ENCODE peak calls at places on chromosome 6, in six cellular contexts. A is lung, T is heart left ventricle, L is HepG2, R is HCT116, P is thoracic aorta. X is an unnamed sample. For H3K36me3, the result is how much of the 10 kb centered on the place peaks cover.

GRCh38 chr6:88006559-88006958 is 41.1 kb upstream of the SPACA1 start:
- DNase-seq in L (no peak), R (no peak), P (no peak), T (no peak), A (no peak), X (no peak)

GRCh38 chr6:124795879-124796838 is 166.1 kb upstream of the RNF217 start:
- DNase-seq in P (no peak), L (no peak), T (peak), R (no peak), A (no peak), X (no peak)

GRCh38 chr6:143074101-143074500 is 13.4 kb downstream of the AIG1 start:
- DNase-seq in T (no peak), R (no peak), A (no peak), L (no peak), P (no peak), X (no peak)

GRCh38 chr6:158086054-158086705 is 81.9 kb downstream of the SERAC1 start:
- DNase-seq in P (no peak), T (no peak), R (no peak), L (no peak), A (no peak), X (peak)

GRCh38 chr6:45619211-45619760 is 241.6 kb upstream of the SUPT3H start:
- DNase-seq in P (no peak), R (no peak), L (no peak), T (no peak), A (no peak), X (no peak)

GRCh38 chr6:142300758-142301251 is 1.0 kb upstream of the ADGRG6 start:
- DNase-seq in T (no peak), P (no peak), A (peak), L (peak), R (peak), X (no peak)

GRCh38 chr6:28225056-28225834 is at the start of gene ZSCAN9:
- DNase-seq in R (peak), A (peak), T (peak), L (peak), P (peak), X (peak)

GRCh38 chr6:167130008-167130677 is 7.2 kb downstream of the CCR6 start:
- DNase-seq in P (no peak), R (no peak), A (no peak), T (no peak), L (no peak), X (no peak)

GRCh38 chr6:20715135-20715806 is 181.0 kb downstream of the CDKAL1 start:
- DNase-seq in P (no peak), T (no peak), L (no peak), R (no peak), A (no peak), X (no peak)

GRCh38 chr6:28884423-28885148 is 39.2 kb downstream of the TRIM27 start:
- DNase-seq in R (no peak), P (no peak), L (peak), T (no peak), A (no peak), X (no peak)

GRCh38 chr6:7991536-7991935 is 72.7 kb downstream of the BLOC1S5 start:
- DNase-seq in A (no peak), T (no peak), P (no peak), R (no peak), L (no peak), X (no peak)

GRCh38 chr6:72559067-72559466 is 62.8 kb upstream of the KCNQ5 start:
- DNase-seq in L (no peak), T (no peak), P (no peak), A (no peak), R (no peak), X (no peak)

GRCh38 chr6:114049367-114049966 is 78.5 kb upstream of the HDAC2 start:
- DNase-seq in L (peak), P (no peak), R (peak), A (no peak), T (no peak), X (no peak)

GRCh38 chr6:13604546-13605416 is 10.4 kb upstream of the NOL7 start:
- DNase-seq in R (no peak), L (peak), T (no peak), A (no peak), P (no peak), X (no peak)

GRCh38 chr6:121533321-121533841 is 97.9 kb downstream of the GJA1 start:
- DNase-seq in P (no peak), A (no peak), R (no peak), L (no peak), T (no peak), X (no peak)

GRCh38 chr6:36119927-36120477 is 10.3 kb upstream of the MAPK13 start:
- DNase-seq in R (no peak), T (no peak), P (no peak), L (no peak), A (no peak), X (no peak)

GRCh38 chr6:125640441-125641150 is 108.8 kb upstream of the HEY2 start:
- DNase-seq in A (no peak), R (no peak), L (no peak), T (no peak), P (no peak), X (no peak)

GRCh38 chr6:46014511-46015118 is 1.0 kb downstream of the CLIC5 start:
- DNase-seq in T (peak), R (no peak), P (no peak), L (no peak), A (no peak), X (no peak)

GRCh38 chr6:48826884-48827701 is 636.0 kb downstream of the MMUT start:
- DNase-seq in R (peak), P (peak), A (no peak), T (no peak), L (no peak), X (peak)

GRCh38 chr6:37137881-37138568 is 31.9 kb upstream of the PIM1 start:
- DNase-seq in R (no peak), L (peak), T (no peak), A (no peak), P (no peak), X (no peak)

GRCh38 chr6:129317931-129318820 is 391.8 kb downstream of the ARHGAP18 start:
- DNase-seq in P (no peak), A (no peak), T (no peak), L (no peak), R (no peak), X (no peak)

GRCh38 chr6:4403828-4404227 is 268.5 kb upstream of the ECI2 start:
- DNase-seq in L (no peak), T (no peak), R (no peak), A (no peak), P (no peak), X (no peak)

GRCh38 chr6:137309078-137309762 is 90.0 kb upstream of the IFNGR1 start:
- DNase-seq in P (no peak), R (peak), L (peak), T (peak), A (peak), X (no peak)

GRCh38 chr6:156279306-156279969 is 497.7 kb upstream of the ARID1B start:
- DNase-seq in T (no peak), R (no peak), L (no peak), A (no peak), P (no peak), X (peak)

GRCh38 chr6:29763491-29764289 is 40.5 kb downstream of the HLA-F start:
- DNase-seq in R (no peak), A (peak), P (no peak), L (no peak), T (no peak), X (peak)

GRCh38 chr6:23851551-23851950 is 274.5 kb upstream of the NRSN1 start:
- DNase-seq in T (no peak), A (no peak), P (no peak), R (no peak), L (no peak), X (no peak)
- TF ChIP-seq CTCF in T (no peak), A (no peak), P (no peak), R (no peak), L (no peak), X (no peak)

GRCh38 chr6:90035047-90035678 is 140.9 kb downstream of the GJA10 start:
- DNase-seq in L (no peak), R (no peak), T (no peak), P (no peak), A (no peak), X (no peak)

GRCh38 chr6:90038951-90039653 is 144.8 kb downstream of the GJA10 start:
- DNase-seq in R (no peak), A (no peak), P (no peak), L (no peak), T (no peak), X (no peak)

GRCh38 chr6:90040931-90041330 is 146.7 kb downstream of the GJA10 start:
- DNase-seq in L (no peak), P (no peak), A (no peak), T (no peak), R (no peak), X (no peak)

GRCh38 chr6:90044182-90044832 is 150.0 kb downstream of the GJA10 start:
- DNase-seq in L (no peak), R (no peak), T (no peak), A (no peak), P (no peak), X (no peak)

DNA sequence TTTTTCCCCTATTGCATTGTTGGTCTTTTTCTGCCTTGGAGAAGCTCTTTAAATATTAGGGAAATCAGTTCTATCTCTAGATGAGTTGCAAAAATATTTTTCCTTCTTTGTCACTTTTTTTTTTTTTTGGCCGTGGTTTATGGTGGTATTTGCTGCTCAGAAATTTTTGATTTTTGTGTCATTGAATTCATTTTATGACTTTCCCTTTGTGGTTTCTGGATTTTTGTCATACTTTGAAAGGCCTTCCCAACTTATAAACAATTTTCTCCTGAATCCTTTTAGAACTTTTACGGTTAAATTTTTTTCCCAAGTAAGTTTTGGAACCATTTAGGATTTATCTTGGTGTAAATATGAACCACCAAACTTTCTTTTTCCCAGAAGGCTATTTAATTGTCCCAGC is 145.6 kb downstream of the GJA10 start:
- DNase-seq in A (no peak), R (no peak), P (no peak), T (no peak), L (no peak), X (peak)
- H3K4me3 ChIP-seq in A (no peak), R (no peak), P (no peak), T (no peak), L (no peak), X (no peak)

GRCh38 chr6:18215436-18215835 is 48.9 kb downstream of the DEK start:
- DNase-seq in P (no peak), L (no peak), R (no peak), A (no peak), T (no peak), X (no peak)
- H3K36me3 ChIP-seq in P (under half), L (under half), R (under half), A (under half), T (half or more), X (under half)

DNA sequence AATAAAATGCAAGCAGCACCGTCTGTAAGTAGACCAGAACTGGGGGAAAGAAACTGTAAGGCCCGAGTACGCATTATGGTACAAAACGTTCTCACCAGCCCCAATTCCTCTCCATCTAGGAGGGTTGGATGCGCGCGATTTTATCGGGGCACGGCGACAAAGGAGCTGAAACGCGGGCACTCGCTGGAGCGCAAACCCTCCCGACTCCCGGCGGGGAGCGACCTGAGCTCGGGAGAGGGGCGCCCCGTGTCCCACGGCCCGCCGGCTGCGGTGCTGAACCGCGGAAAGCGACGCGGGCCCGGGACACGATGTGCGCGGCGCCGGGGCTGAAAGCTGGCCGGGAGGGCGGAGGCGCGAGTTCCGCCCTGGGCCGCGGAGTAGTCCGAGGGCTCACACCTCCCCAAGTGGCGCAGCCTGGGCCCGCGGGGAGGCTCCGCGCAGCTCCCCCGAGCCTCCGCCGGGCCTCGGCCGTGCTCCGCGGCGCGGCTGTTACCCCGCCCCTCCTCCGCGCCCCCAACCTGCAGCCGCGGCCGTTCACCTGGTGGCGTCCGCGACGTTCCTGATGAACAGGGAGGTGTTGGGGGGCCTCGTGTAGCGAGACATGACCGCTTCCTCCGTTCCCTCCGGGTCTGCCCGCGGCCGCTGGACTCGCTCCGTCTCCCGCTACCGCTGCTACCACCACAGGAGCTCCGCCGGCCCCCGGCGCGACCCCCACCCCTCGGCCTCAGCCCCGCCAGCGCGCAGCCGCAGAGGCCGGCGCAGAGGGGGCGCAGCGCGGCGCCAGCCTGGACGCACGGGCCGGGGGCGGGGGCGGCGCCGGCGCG is at the start of gene SRSF12:
- DNase-seq in P (no peak), R (no peak), L (no peak), T (peak), A (peak), X (no peak)
- TF ChIP-seq CTCF in P (no peak), R (no peak), L (peak), T (no peak), A (no peak), X (no peak)

GRCh38 chr6:138572200-138572875 is 73.0 kb upstream of the NHSL1 start:
- DNase-seq in R (no peak), P (no peak), A (peak), T (peak), L (peak), X (peak)
- H3K4me3 ChIP-seq in R (no peak), P (peak), A (peak), T (peak), L (peak), X (peak)

GRCh38 chr6:41914343-41914742 is 6.6 kb downstream of the MED20 start:
- DNase-seq in P (no peak), R (no peak), A (no peak), L (no peak), T (no peak), X (no peak)

GRCh38 chr6:41914869-41915268 is 6.1 kb downstream of the MED20 start:
- DNase-seq in L (no peak), T (no peak), A (no peak), P (no peak), R (no peak), X (no peak)

DNA sequence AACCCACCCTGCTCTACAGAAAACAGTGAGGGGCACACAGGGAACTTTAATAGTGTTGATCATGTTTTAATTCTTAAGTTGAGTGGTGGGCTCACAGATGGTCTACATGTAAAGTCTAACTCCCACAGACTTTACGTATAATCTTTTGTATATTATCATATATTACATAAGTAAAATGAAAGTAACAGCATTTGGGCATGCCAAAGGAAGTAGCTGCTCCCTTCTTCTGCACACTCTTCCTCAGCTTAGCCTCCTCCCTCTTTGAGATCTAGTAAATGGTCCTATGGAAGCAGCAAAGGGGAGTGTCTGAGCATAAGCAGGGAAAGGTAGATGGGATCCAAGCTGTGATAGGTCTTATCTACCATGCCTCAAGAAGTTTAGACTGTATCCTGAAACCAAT is 11.2 kb downstream of the MED20 start:
- DNase-seq in L (no peak), R (no peak), T (no peak), P (no peak), A (no peak), X (no peak)
- H3K36me3 ChIP-seq in L (under half), R (under half), T (half or more), P (under half), A (under half), X (under half)